ENCODE peak calls at places on chromosomes 12 and 14, in ten cellular contexts. P, A, L, F, B, Q, K, S, E and U are unnamed samples.

GRCh38 chr12:69108024-69108423 is 131.3 kb upstream of the CPSF6 start:
- DNase-seq in E (no peak), S (no peak), A (no peak), F (peak), P (no peak), L (no peak), B (no peak), Q (no peak), K (peak), U (peak)

GRCh38 chr12:57552692-57553321 is 3.0 kb downstream of the KIF5A start:
- DNase-seq in P (no peak), E (peak), Q (no peak), K (peak), L (no peak), A (peak), B (no peak), S (no peak), F (peak), U (no peak)

GRCh38 chr12:38875571-38876228 is 29.7 kb downstream of the CPNE8 start:
- DNase-seq in S (no peak), B (no peak), Q (no peak), L (no peak), F (no peak), P (no peak), E (no peak), A (no peak), K (peak), U (no peak)

GRCh38 chr14:90301580-90302181 is 30.1 kb downstream of the NRDE2 start:
- DNase-seq in P (no peak), L (no peak), E (peak), S (no peak), B (no peak), Q (no peak), A (peak), K (peak), F (peak), U (peak)

GRCh38 chr14:91349481-91350074 is 68.0 kb downstream of the CCDC88C start:
- DNase-seq in L (no peak), S (no peak), F (no peak), Q (no peak), P (peak), K (no peak), A (no peak), B (peak), E (no peak), U (no peak)

GRCh38 chr14:92694807-92695206 is 53.6 kb downstream of the LGMN start:
- DNase-seq in L (no peak), F (no peak), P (no peak), A (no peak), B (no peak), E (no peak), S (no peak), Q (no peak), K (no peak), U (no peak)

GRCh38 chr14:104968153-104968527 is 10.0 kb downstream of the AHNAK2 start:
- DNase-seq in A (peak), K (peak), L (no peak), P (no peak), F (peak), B (no peak), S (no peak), Q (no peak), E (no peak), U (no peak)

GRCh38 chr12:6603095-6603567 is 4.0 kb downstream of the CHD4 start:
- DNase-seq in E (no peak), L (no peak), A (peak), F (no peak), S (no peak), Q (no peak), K (peak), B (peak), P (no peak), U (peak)

GRCh38 chr14:100604709-100605108 is 17.5 kb upstream of the BEGAIN start:
- DNase-seq in S (no peak), A (no peak), B (no peak), E (no peak), K (no peak), Q (no peak), L (no peak), F (no peak), P (no peak), U (no peak)

GRCh38 chr12:114952573-114953196 is 268.7 kb upstream of the TBX3 start:
- DNase-seq in F (no peak), S (no peak), P (no peak), E (no peak), L (no peak), K (no peak), A (no peak), B (no peak), Q (no peak), U (no peak)